ENCODE peak calls at places on chromosomes 2 and 18, in eight cellular contexts. F is endothelial cell of umbilical vein; Y is cardiac fibroblast; C is fibroblast of the aortic adventitia; V is CD8-positive, alpha-beta T cell; B is IMR-90; H is psoas muscle; R is AG10803. P is an unnamed sample.
A peak's percentile ranks its signal among the peaks of the same experiment; 100 is the strongest.

GRCh38 chr2:16238756-16239150 is 298.4 kb downstream of the MYCN start:
- DNase-seq in F (no peak), Y (no peak), C (no peak), V (no peak), B (no peak), H (no peak), R (no peak), P (no peak)

GRCh38 chr2:191165190-191165643 is 14.4 kb upstream of the STAT4 start:
- DNase-seq in F (peak; percentile 68), Y (peak; percentile 82), C (peak; percentile 84), V (no peak), B (peak; percentile 72), H (no peak), R (peak; percentile 72), P (peak; percentile 79)

GRCh38 chr18:45386256-45386655 is 229.0 kb upstream of the SLC14A2 start:
- DNase-seq in F (peak; percentile 2), Y (peak; percentile 54), C (peak; percentile 49), V (no peak), B (peak; percentile 8), H (peak; percentile 65), R (peak; percentile 48), P (peak; percentile 26)

GRCh38 chr2:197239434-197239833 is 71.1 kb downstream of the ANKRD44 start:
- DNase-seq in F (no peak), Y (no peak), C (no peak), V (no peak), B (no peak), H (no peak), R (no peak), P (no peak)

GRCh38 chr2:142944721-142945120 is 67.3 kb downstream of the KYNU start:
- DNase-seq in F (no peak), Y (no peak), C (no peak), V (no peak), B (peak; percentile 52), H (no peak), R (peak; percentile 1), P (no peak)

GRCh38 chr2:158667567-158667966 is 127.5 kb upstream of the DAPL1 start:
- DNase-seq in F (peak; percentile 97), Y (peak; percentile 87), C (peak; percentile 90), V (no peak), B (peak; percentile 89), H (no peak), R (peak; percentile 60), P (peak; percentile 69)

GRCh38 chr2:229931241-229931640 is 8.9 kb downstream of the FBXO36 start:
- DNase-seq in F (no peak), Y (no peak), C (no peak), V (no peak), B (no peak), H (no peak), R (no peak), P (no peak)

GRCh38 chr2:12330916-12331315 is 385.8 kb upstream of the TRIB2 start:
- DNase-seq in F (no peak), Y (peak; percentile 38), C (peak; percentile 38), V (no peak), B (peak; percentile 80), H (no peak), R (peak; percentile 48), P (peak; percentile 59)

GRCh38 chr18:21345851-21346250 is 103.8 kb downstream of the GREB1L start:
- DNase-seq in F (no peak), Y (no peak), C (no peak), V (no peak), B (no peak), H (no peak), R (no peak), P (no peak)

DNA sequence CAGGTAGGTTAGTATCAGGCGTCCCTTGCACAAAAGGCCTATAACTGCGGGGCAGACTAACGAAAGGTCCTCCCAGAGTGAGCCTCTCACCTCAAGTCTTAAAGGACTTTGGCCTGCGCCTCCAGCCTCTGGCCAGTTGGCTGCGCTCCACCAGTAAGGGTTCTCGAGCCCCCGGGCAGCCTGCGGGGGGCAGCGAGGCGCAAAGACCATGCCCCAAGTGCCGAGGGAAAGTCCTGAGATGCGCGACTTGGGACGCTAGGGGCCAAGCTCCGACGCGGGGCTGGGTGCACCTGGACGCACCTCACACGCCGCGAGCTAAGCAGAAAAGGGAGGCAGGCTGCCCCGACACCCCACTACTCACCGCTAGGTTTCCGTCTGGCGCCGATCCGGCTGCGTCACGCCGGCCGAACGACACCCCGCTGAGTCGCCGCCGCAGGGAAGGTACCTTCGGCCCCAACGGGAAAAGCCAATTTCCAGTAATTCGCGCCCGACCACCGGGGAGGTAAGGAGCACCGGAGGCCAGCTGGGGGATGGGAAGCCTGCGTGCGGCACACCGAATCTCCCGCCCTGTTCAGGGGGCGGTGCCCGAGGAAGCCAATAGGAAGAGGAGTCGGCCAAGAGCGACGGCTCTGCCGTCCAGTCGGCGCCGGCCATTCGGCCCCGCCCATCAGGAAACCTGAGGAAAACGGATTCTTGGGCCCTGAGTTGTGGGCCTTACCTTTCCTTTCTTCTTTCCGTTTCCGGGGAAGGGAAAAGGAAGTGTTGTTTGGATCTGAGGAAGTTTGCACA is at the start of gene ORC2:
- DNase-seq in F (peak; percentile 95), Y (peak; percentile 96), C (peak; percentile 94), V (peak; percentile 94), B (peak; percentile 91), H (peak; percentile 97), R (peak; percentile 91), P (peak; percentile 96)
- TF ChIP-seq CTCF in F (peak; percentile 75), Y (peak; percentile 65), C (peak; percentile 65), V (peak; percentile 51), B (peak; percentile 18), H (peak; percentile 57), R (peak; percentile 51), P (peak; percentile 54)

GRCh38 chr2:234494361-234495075 is 2.4 kb downstream of the ARL4C start:
- DNase-seq in F (peak; percentile 46), Y (peak; percentile 61), C (peak; percentile 86), V (no peak), B (peak; percentile 66), H (no peak), R (peak; percentile 56), P (peak; percentile 73)
- H3K4me3 ChIP-seq in F (peak overlapping the region; percentile 69), Y (peak overlapping the region; percentile 63), C (peak overlapping the region; percentile 94), V (peak overlapping the region; percentile 99), B (peak overlapping the region; percentile 84), H (peak overlapping the region; percentile 68), R (peak overlapping the region; percentile 97), P (peak overlapping the region; percentile 81)

GRCh38 chr18:33205777-33206176 is 234.7 kb downstream of the CCDC178 start:
- DNase-seq in F (no peak), Y (no peak), C (no peak), V (no peak), B (no peak), H (no peak), R (no peak), P (no peak)

GRCh38 chr18:33195795-33196194 is 244.7 kb downstream of the CCDC178 start:
- DNase-seq in F (no peak), Y (no peak), C (no peak), V (no peak), B (no peak), H (no peak), R (no peak), P (no peak)

GRCh38 chr18:33201509-33201926 is 239.0 kb downstream of the CCDC178 start:
- DNase-seq in F (peak; percentile 75), Y (peak; percentile 21), C (peak; percentile 11), V (no peak), B (no peak), H (no peak), R (no peak), P (peak; percentile 69)
- TF ChIP-seq CTCF in F (peak; percentile 65), Y (peak; percentile 51), C (peak; percentile 42), V (no peak), B (peak; percentile 34), H (no peak), R (peak; percentile 35), P (peak; percentile 85)

GRCh38 chr18:76453057-76453561 is 41.9 kb downstream of the ZNF516 start:
- DNase-seq in F (no peak), Y (no peak), C (no peak), V (no peak), B (no peak), H (no peak), R (no peak), P (no peak)

GRCh38 chr18:76452357-76452756 is 42.7 kb downstream of the ZNF516 start:
- DNase-seq in F (no peak), Y (no peak), C (no peak), V (no peak), B (peak; percentile 67), H (no peak), R (no peak), P (peak; percentile 75)

GRCh38 chr18:76450912-76451421 is 44.1 kb downstream of the ZNF516 start:
- DNase-seq in F (peak; percentile 72), Y (peak; percentile 77), C (peak; percentile 81), V (peak; percentile 49), B (peak; percentile 72), H (peak; percentile 89), R (peak; percentile 71), P (no peak)

GRCh38 chr18:76450452-76450851 is 44.6 kb downstream of the ZNF516 start:
- DNase-seq in F (no peak), Y (peak; percentile 72), C (peak; percentile 87), V (peak; percentile 36), B (peak; percentile 50), H (no peak), R (peak; percentile 59), P (peak; percentile 63)

GRCh38 chr18:76451475-76452331 is 43.3 kb downstream of the ZNF516 start:
- DNase-seq in F (peak; percentile 48), Y (no peak), C (no peak), V (peak; percentile 37), B (no peak), H (no peak), R (no peak), P (no peak)
- H3K4me3 ChIP-seq in F (peak overlapping the region; percentile 88), Y (peak overlapping the region; percentile 57), C (peak overlapping the region; percentile 71), V (peak overlapping the region; percentile 52), B (peak overlapping the region; percentile 49), H (peak overlapping the region; percentile 73), R (peak overlapping the region; percentile 66), P (peak overlapping the region; percentile 46)